ENCODE peak calls at places on chromosome 1, in seven cellular contexts. Y, T, S, V, K, W and R are unnamed samples.

GRCh38 chr1:151157067-151157531 is 650 bp downstream of the TNFAIP8L2 start:
- DNase-seq in Y (peak), T (no peak), S (no peak), V (no peak), K (no peak), W (no peak), R (no peak)

GRCh38 chr1:55206210-55206609 is 9.0 kb downstream of the USP24 start:
- DNase-seq in Y (no peak), T (no peak), S (no peak), V (no peak), K (no peak), W (no peak), R (no peak)

GRCh38 chr1:58896211-58897183 is 112.7 kb upstream of the JUN start:
- DNase-seq in Y (no peak), T (peak), S (no peak), V (no peak), K (no peak), W (peak), R (no peak)

GRCh38 chr1:151867785-151868403 is 14.4 kb upstream of the THEM5 start:
- DNase-seq in Y (no peak), T (no peak), S (peak), V (no peak), K (no peak), W (no peak), R (peak)

GRCh38 chr1:244918422-244919319 is 54.3 kb upstream of the HNRNPU start:
- DNase-seq in Y (peak), T (peak), S (peak), V (peak), K (peak), W (peak), R (peak)

GRCh38 chr1:26078286-26079177 is 11.1 kb upstream of the TRIM63 start:
- DNase-seq in Y (no peak), T (no peak), S (no peak), V (no peak), K (no peak), W (no peak), R (peak)

GRCh38 chr1:43910359-43910758 is 23.2 kb upstream of the ARTN start:
- DNase-seq in Y (no peak), T (no peak), S (no peak), V (no peak), K (no peak), W (no peak), R (no peak)

GRCh38 chr1:29569971-29570634 is 333.8 kb downstream of the PTPRU start:
- DNase-seq in Y (no peak), T (no peak), S (peak), V (peak), K (peak), W (no peak), R (peak)

GRCh38 chr1:21258331-21259134 is 31.7 kb downstream of the ECE1 start:
- DNase-seq in Y (no peak), T (no peak), S (no peak), V (no peak), K (no peak), W (no peak), R (peak)

GRCh38 chr1:230822092-230822581 is 46.2 kb downstream of the C1orf198 start:
- DNase-seq in Y (no peak), T (no peak), S (no peak), V (peak), K (no peak), W (no peak), R (no peak)

GRCh38 chr1:910881-911721 is 12.6 kb upstream of the SAMD11 start:
- DNase-seq in Y (no peak), T (no peak), S (peak), V (no peak), K (no peak), W (peak), R (peak)

GRCh38 chr1:23577056-23577985 is 18.0 kb upstream of the ID3 start:
- DNase-seq in Y (no peak), T (no peak), S (peak), V (peak), K (peak), W (no peak), R (peak)

GRCh38 chr1:23611601-23612327 is 52.5 kb upstream of the ID3 start:
- DNase-seq in Y (no peak), T (no peak), S (no peak), V (no peak), K (no peak), W (no peak), R (no peak)

GRCh38 chr1:8540266-8540926 is 222.5 kb downstream of the SLC45A1 start:
- DNase-seq in Y (no peak), T (no peak), S (peak), V (peak), K (no peak), W (no peak), R (peak)

GRCh38 chr1:91148641-91149069 is 126.8 kb upstream of the ZNF644 start:
- DNase-seq in Y (no peak), T (no peak), S (no peak), V (no peak), K (no peak), W (no peak), R (no peak)

GRCh38 chr1:184965889-184966860 is 8.1 kb downstream of the NIBAN1 start:
- DNase-seq in Y (no peak), T (no peak), S (peak), V (no peak), K (no peak), W (no peak), R (peak)

GRCh38 chr1:116466810-116467557 is 93.9 kb downstream of the ATP1A1 start:
- DNase-seq in Y (no peak), T (no peak), S (peak), V (no peak), K (no peak), W (no peak), R (peak)

GRCh38 chr1:69791311-69791710 is 223.6 kb downstream of the LRRC7 start:
- DNase-seq in Y (no peak), T (no peak), S (peak), V (no peak), K (no peak), W (no peak), R (no peak)

GRCh38 chr1:85344256-85344694 is 67.8 kb upstream of the BCL10 start:
- DNase-seq in Y (no peak), T (peak), S (peak), V (peak), K (no peak), W (peak), R (peak)

GRCh38 chr1:203403586-203403985 is 52.7 kb upstream of the FMOD start:
- DNase-seq in Y (no peak), T (no peak), S (no peak), V (no peak), K (no peak), W (no peak), R (no peak)

GRCh38 chr1:182279724-182280506 is 111.7 kb downstream of the GLUL start:
- DNase-seq in Y (no peak), T (no peak), S (no peak), V (peak), K (no peak), W (no peak), R (no peak)